ENCODE peak calls at places on chromosome 20, in ten cellular contexts. R is choroid plexus epithelial cell; W is ELF-1; Y is GM12865; X is pons; S is epithelial cell of esophagus; J is skeletal muscle cell; U is stimulated activated naive CD8-positive, alpha-beta T cell treated with anti-CD3 and anti-CD28 coated beads, Interleukin-15, Interleukin-2, amounts not matched to agents 100 U/mL and 50 U/mL, for 24 hours; F is NCI-H2029; K is T follicular helper cell. H is an unnamed sample.

GRCh38 chr20:49615401-49616153 is 47.6 kb upstream of the PTGIS start:
- DNase-seq in K (no peak), R (no peak), J (no peak), Y (no peak), F (no peak), X (no peak), W (peak; percentile 53), S (no peak), U (no peak), H (no peak)

GRCh38 chr20:15708984-15709598 is 864.2 kb downstream of the KIF16B start:
- DNase-seq in J (no peak), Y (peak; percentile 67), W (peak; percentile 81), R (peak; percentile 15), U (peak; percentile 64), F (no peak), X (peak; percentile 11), S (peak; percentile 42), K (no peak), H (peak; percentile 64)

GRCh38 chr20:23692725-23693124 is 3.9 kb upstream of the CST4 start:
- DNase-seq in R (no peak), X (no peak), F (no peak), Y (no peak), U (no peak), K (no peak), S (no peak), J (no peak), W (no peak), H (no peak)

GRCh38 chr20:31945790-31946189 is 6.1 kb downstream of the PDRG1 start:
- DNase-seq in W (no peak), J (no peak), X (peak; percentile 25), F (no peak), K (no peak), Y (no peak), S (no peak), R (peak; percentile 83), U (no peak), H (no peak)

GRCh38 chr20:51876511-51876910 is 74.2 kb upstream of the SALL4 start:
- DNase-seq in U (no peak), F (no peak), W (no peak), X (no peak), S (no peak), J (no peak), R (no peak), Y (no peak), K (no peak), H (no peak)

GRCh38 chr20:24766826-24767622 is 182.0 kb upstream of the CST7 start:
- DNase-seq in S (peak; percentile 70), J (no peak), R (no peak), Y (no peak), K (no peak), W (no peak), X (no peak), F (no peak), U (no peak), H (no peak)

GRCh38 chr20:19867940-19868371 is 109.9 kb downstream of the RIN2 start:
- DNase-seq in Y (no peak), F (no peak), S (no peak), X (peak; percentile 60), K (no peak), W (no peak), J (no peak), R (no peak), U (no peak), H (no peak)

GRCh38 chr20:45781391-45781931 is 10.2 kb downstream of the WFDC3 start:
- DNase-seq in U (no peak), F (no peak), R (peak; percentile 79), J (peak; percentile 62), X (no peak), W (peak; percentile 26), Y (no peak), S (peak; percentile 90), K (no peak), H (no peak)

GRCh38 chr20:33578510-33578909 is 83.6 kb upstream of the C20orf144 start:
- DNase-seq in U (no peak), R (no peak), F (no peak), J (peak; percentile 41), Y (no peak), X (no peak), K (no peak), S (no peak), W (no peak), H (no peak)